ENCODE peak calls at places on chromosomes 4 and X, in eight cellular contexts. C is astrocyte of the spinal cord; H is mucosa of descending colon; L is right cardiac atrium; U is CD8-positive, alpha-beta memory T cell; X is GM04503; B is H1; E is naive thymus-derived CD8-positive, alpha-beta T cell. I is an unnamed sample.

GRCh38 chrX:17919896-17920446 is 58.9 kb upstream of the RAI2 start:
- DNase-seq in C (no peak), H (no peak), L (no peak), U (no peak), X (no peak), B (no peak), E (no peak), I (no peak)

GRCh38 chr4:25128671-25129070 is 31.6 kb downstream of the SEPSECS start:
- DNase-seq in C (no peak), H (no peak), L (no peak), U (no peak), X (no peak), B (no peak), E (no peak), I (peak)

GRCh38 chr4:119268466-119268865 is 53.5 kb downstream of the FABP2 start:
- DNase-seq in C (no peak), H (no peak), L (no peak), U (no peak), X (no peak), B (no peak), E (no peak), I (no peak)

GRCh38 chr4:8675906-8676305 is 83.3 kb downstream of the CPZ start:
- DNase-seq in C (no peak), H (no peak), L (no peak), U (no peak), X (no peak), B (no peak), E (no peak), I (no peak)

GRCh38 chr4:3880595-3881120 is 114.5 kb downstream of the ADRA2C start:
- DNase-seq in C (peak), H (peak), L (peak), U (peak), X (no peak), B (peak), E (peak), I (peak)

GRCh38 chr4:138085956-138086355 is 156.2 kb downstream of the SLC7A11 start:
- DNase-seq in C (no peak), H (no peak), L (no peak), U (no peak), X (no peak), B (no peak), E (no peak), I (no peak)

GRCh38 chr4:151329217-151330007 is 4.0 kb upstream of the SH3D19 start:
- DNase-seq in C (no peak), H (no peak), L (no peak), U (no peak), X (no peak), B (no peak), E (no peak), I (no peak)

GRCh38 chrX:153410888-153411254 is 401 bp upstream of the ZFP92 start:
- DNase-seq in C (no peak), H (no peak), L (no peak), U (no peak), X (no peak), B (no peak), E (no peak), I (no peak)

GRCh38 chr4:142701017-142701416 is 145.1 kb downstream of the INPP4B start:
- DNase-seq in C (no peak), H (no peak), L (no peak), U (no peak), X (no peak), B (no peak), E (no peak), I (no peak)

GRCh38 chr4:73853246-73853704 is at the start of gene PF4V1:
- DNase-seq in C (peak), H (peak), L (peak), U (no peak), X (no peak), B (no peak), E (no peak), I (no peak)

GRCh38 chr4:128827280-128827679 is 17.8 kb downstream of the JADE1 start:
- DNase-seq in C (no peak), H (no peak), L (no peak), U (no peak), X (no peak), B (no peak), E (no peak), I (no peak)